ENCODE peak calls at places on chromosome 4, in eight cellular contexts. One of them, this sample, is unnamed.
A peak's percentile ranks its signal among the peaks of the same experiment; 100 is the strongest.

GRCh38 chr4:25588211-25588610 is 67.4 kb upstream of the SLC34A2 start:
- DNase-seq in uterus: no peak
- DNase-seq in AG04449: no peak
- DNase-seq in vagina: no peak
- DNase-seq in retinal pigment epithelial cell: no peak
- DNase-seq in fibroblast of lung: no peak
- DNase-seq in GM12865: no peak
- DNase-seq in body of pancreas: no peak
- DNase-seq in this sample: no peak

GRCh38 chr4:86947494-86948120 is 12.8 kb downstream of the AFF1 start:
- DNase-seq in uterus: no peak
- DNase-seq in AG04449: no peak
- DNase-seq in vagina: no peak
- DNase-seq in retinal pigment epithelial cell: no peak
- DNase-seq in fibroblast of lung: no peak
- DNase-seq in GM12865: no peak
- DNase-seq in body of pancreas: no peak
- DNase-seq in this sample: no peak

GRCh38 chr4:4842476-4843441 is 16.7 kb upstream of the MSX1 start:
- DNase-seq in uterus: no peak
- DNase-seq in AG04449: no peak
- DNase-seq in vagina: no peak
- DNase-seq in retinal pigment epithelial cell: no peak
- DNase-seq in fibroblast of lung: no peak
- DNase-seq in GM12865: no peak
- DNase-seq in body of pancreas: no peak
- DNase-seq in this sample: no peak

GRCh38 chr4:21790437-21791029 is 158.0 kb downstream of the KCNIP4 start:
- DNase-seq in uterus: no peak
- DNase-seq in AG04449: no peak
- DNase-seq in vagina: no peak
- DNase-seq in retinal pigment epithelial cell: no peak
- DNase-seq in fibroblast of lung: peak; percentile 77
- DNase-seq in GM12865: peak; percentile 30
- DNase-seq in body of pancreas: no peak
- DNase-seq in this sample: peak; percentile 48

GRCh38 chr4:98448923-98449322 is 187.7 kb downstream of the RAP1GDS1 start:
- DNase-seq in uterus: no peak
- DNase-seq in AG04449: no peak
- DNase-seq in vagina: no peak
- DNase-seq in retinal pigment epithelial cell: no peak
- DNase-seq in fibroblast of lung: no peak
- DNase-seq in GM12865: peak; percentile 63
- DNase-seq in body of pancreas: no peak
- DNase-seq in this sample: no peak

GRCh38 chr4:72529144-72529822 is 39.7 kb downstream of the ADAMTS3 start:
- DNase-seq in uterus: no peak
- DNase-seq in AG04449: no peak
- DNase-seq in vagina: no peak
- DNase-seq in retinal pigment epithelial cell: no peak
- DNase-seq in fibroblast of lung: no peak
- DNase-seq in GM12865: no peak
- DNase-seq in body of pancreas: no peak
- DNase-seq in this sample: no peak

GRCh38 chr4:70533211-70533610 is 14.8 kb downstream of the AMTN start:
- DNase-seq in uterus: no peak
- DNase-seq in AG04449: no peak
- DNase-seq in vagina: no peak
- DNase-seq in retinal pigment epithelial cell: no peak
- DNase-seq in fibroblast of lung: no peak
- DNase-seq in GM12865: no peak
- DNase-seq in body of pancreas: no peak
- DNase-seq in this sample: no peak

GRCh38 chr4:26298198-26298950 is 22.4 kb upstream of the RBPJ start:
- DNase-seq in uterus: no peak
- DNase-seq in AG04449: no peak
- DNase-seq in vagina: no peak
- DNase-seq in retinal pigment epithelial cell: peak; percentile 46
- DNase-seq in fibroblast of lung: peak; percentile 81
- DNase-seq in GM12865: no peak
- DNase-seq in body of pancreas: no peak
- DNase-seq in this sample: peak; percentile 77

GRCh38 chr4:15587649-15588048 is 67.5 kb downstream of the FBXL5 start:
- DNase-seq in uterus: no peak
- DNase-seq in AG04449: no peak
- DNase-seq in vagina: no peak
- DNase-seq in retinal pigment epithelial cell: no peak
- DNase-seq in fibroblast of lung: peak; percentile 70
- DNase-seq in GM12865: no peak
- DNase-seq in body of pancreas: no peak
- DNase-seq in this sample: peak; percentile 18

GRCh38 chr4:181957088-181957487 is 286.1 kb upstream of the TENM3 start:
- DNase-seq in uterus: no peak
- DNase-seq in AG04449: peak; percentile 78
- DNase-seq in vagina: no peak
- DNase-seq in retinal pigment epithelial cell: peak; percentile 90
- DNase-seq in fibroblast of lung: peak; percentile 73
- DNase-seq in GM12865: no peak
- DNase-seq in body of pancreas: peak; percentile 20
- DNase-seq in this sample: peak; percentile 96

GRCh38 chr4:38782452-38783108 is at the start of gene TLR10:
- DNase-seq in uterus: no peak
- DNase-seq in AG04449: no peak
- DNase-seq in vagina: no peak
- DNase-seq in retinal pigment epithelial cell: no peak
- DNase-seq in fibroblast of lung: peak; percentile 59
- DNase-seq in GM12865: peak; percentile 95
- DNase-seq in body of pancreas: peak; percentile 52
- DNase-seq in this sample: peak; percentile 40

DNA sequence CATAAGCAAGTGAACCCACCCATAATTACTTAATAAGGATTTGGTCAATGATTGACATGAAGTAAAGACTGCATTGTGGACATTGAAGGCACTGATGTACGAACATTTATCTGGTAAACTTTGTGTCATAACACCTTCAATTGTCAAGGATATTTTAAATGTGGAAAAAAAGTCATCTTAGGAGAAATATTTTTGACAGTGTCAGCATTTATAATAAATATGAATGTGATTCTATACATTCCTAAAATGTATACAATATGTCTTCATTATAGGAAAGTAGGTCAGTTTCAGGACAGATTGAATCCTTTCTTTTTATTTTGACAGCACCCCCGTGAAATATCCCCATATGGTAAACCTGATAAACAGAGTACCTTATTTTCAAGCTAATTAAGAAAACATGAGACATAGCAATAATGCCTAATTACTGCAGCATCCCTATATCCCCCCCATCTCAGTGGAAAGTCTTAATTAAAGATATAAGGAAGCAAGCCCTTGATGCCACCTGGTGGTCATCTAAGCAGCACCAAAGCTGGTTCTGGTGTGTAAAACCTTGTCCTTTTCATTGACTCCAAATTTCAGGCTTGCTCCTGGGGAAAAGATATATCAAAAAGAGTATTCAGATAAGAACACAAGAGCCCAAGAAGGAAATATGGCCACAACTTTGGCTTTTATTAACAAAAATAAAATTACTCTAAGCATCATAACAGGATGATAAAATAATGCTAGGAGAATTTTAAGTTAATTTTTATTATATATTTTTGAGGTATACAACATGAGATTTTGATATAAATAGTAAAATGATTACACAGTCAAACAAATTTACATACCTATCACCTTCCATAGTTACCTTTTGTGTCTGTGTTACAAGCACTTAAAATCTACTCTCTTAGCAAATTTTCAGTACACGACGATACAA is 379.7 kb downstream of the TLL1 start:
- DNase-seq in uterus: no peak
- DNase-seq in AG04449: no peak
- DNase-seq in vagina: no peak
- DNase-seq in retinal pigment epithelial cell: no peak
- DNase-seq in fibroblast of lung: peak; percentile 0
- DNase-seq in GM12865: peak; percentile 36
- DNase-seq in body of pancreas: no peak
- DNase-seq in this sample: peak; percentile 1
- TF ChIP-seq CTCF in uterus: no peak
- TF ChIP-seq CTCF in AG04449: peak; percentile 35
- TF ChIP-seq CTCF in vagina: no peak
- TF ChIP-seq CTCF in retinal pigment epithelial cell: peak; percentile 73
- TF ChIP-seq CTCF in fibroblast of lung: peak; percentile 28
- TF ChIP-seq CTCF in GM12865: peak; percentile 43
- TF ChIP-seq CTCF in body of pancreas: peak; percentile 35
- TF ChIP-seq CTCF in this sample: peak; percentile 6

GRCh38 chr4:177105526-177105925 is 204.1 kb upstream of the NEIL3 start:
- DNase-seq in uterus: no peak
- DNase-seq in AG04449: no peak
- DNase-seq in vagina: no peak
- DNase-seq in retinal pigment epithelial cell: no peak
- DNase-seq in fibroblast of lung: no peak
- DNase-seq in GM12865: no peak
- DNase-seq in body of pancreas: no peak
- DNase-seq in this sample: peak; percentile 78
- H3K4me3 ChIP-seq in uterus: no peak overlapping the region
- H3K4me3 ChIP-seq in AG04449: no peak overlapping the region
- H3K4me3 ChIP-seq in vagina: no peak overlapping the region
- H3K4me3 ChIP-seq in retinal pigment epithelial cell: no peak overlapping the region
- H3K4me3 ChIP-seq in fibroblast of lung: no peak overlapping the region
- H3K4me3 ChIP-seq in GM12865: no peak overlapping the region
- H3K4me3 ChIP-seq in body of pancreas: no peak overlapping the region
- H3K4me3 ChIP-seq in this sample: no peak overlapping the region

DNA sequence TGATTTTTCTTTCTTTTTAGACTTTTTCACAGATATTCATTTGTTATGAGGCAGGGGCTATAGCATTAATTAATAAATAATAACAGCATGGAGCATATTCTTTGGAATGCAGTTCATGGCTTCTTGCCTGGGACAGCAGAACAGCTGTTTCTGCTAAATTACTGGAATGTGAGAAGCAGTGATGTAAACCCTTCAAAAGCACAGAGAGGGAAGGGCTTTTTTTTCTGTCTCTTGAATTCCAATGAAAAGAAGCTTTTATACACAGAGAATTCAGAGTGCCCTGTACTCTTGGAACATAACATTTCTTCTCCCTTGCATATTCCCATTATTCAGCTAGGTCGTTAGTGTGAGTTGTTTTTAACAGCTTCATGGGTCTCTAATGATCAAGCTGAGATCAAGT is 28.5 kb upstream of the ANK2 start:
- DNase-seq in uterus: no peak
- DNase-seq in AG04449: no peak
- DNase-seq in vagina: no peak
- DNase-seq in retinal pigment epithelial cell: no peak
- DNase-seq in fibroblast of lung: peak; percentile 18
- DNase-seq in GM12865: no peak
- DNase-seq in body of pancreas: no peak
- DNase-seq in this sample: peak; percentile 67
- TF ChIP-seq CTCF in uterus: no peak
- TF ChIP-seq CTCF in AG04449: no peak
- TF ChIP-seq CTCF in vagina: no peak
- TF ChIP-seq CTCF in retinal pigment epithelial cell: no peak
- TF ChIP-seq CTCF in fibroblast of lung: no peak
- TF ChIP-seq CTCF in GM12865: no peak
- TF ChIP-seq CTCF in body of pancreas: no peak
- TF ChIP-seq CTCF in this sample: no peak

GRCh38 chr4:121018543-121018942 is 53.8 kb downstream of the NDNF start:
- DNase-seq in uterus: no peak
- DNase-seq in AG04449: no peak
- DNase-seq in vagina: no peak
- DNase-seq in retinal pigment epithelial cell: no peak
- DNase-seq in fibroblast of lung: no peak
- DNase-seq in GM12865: no peak
- DNase-seq in body of pancreas: no peak
- DNase-seq in this sample: no peak
- H3K4me3 ChIP-seq in uterus: no peak overlapping the region
- H3K4me3 ChIP-seq in AG04449: no peak overlapping the region
- H3K4me3 ChIP-seq in vagina: no peak overlapping the region
- H3K4me3 ChIP-seq in retinal pigment epithelial cell: no peak overlapping the region
- H3K4me3 ChIP-seq in fibroblast of lung: no peak overlapping the region
- H3K4me3 ChIP-seq in GM12865: no peak overlapping the region
- H3K4me3 ChIP-seq in body of pancreas: no peak overlapping the region
- H3K4me3 ChIP-seq in this sample: no peak overlapping the region

DNA sequence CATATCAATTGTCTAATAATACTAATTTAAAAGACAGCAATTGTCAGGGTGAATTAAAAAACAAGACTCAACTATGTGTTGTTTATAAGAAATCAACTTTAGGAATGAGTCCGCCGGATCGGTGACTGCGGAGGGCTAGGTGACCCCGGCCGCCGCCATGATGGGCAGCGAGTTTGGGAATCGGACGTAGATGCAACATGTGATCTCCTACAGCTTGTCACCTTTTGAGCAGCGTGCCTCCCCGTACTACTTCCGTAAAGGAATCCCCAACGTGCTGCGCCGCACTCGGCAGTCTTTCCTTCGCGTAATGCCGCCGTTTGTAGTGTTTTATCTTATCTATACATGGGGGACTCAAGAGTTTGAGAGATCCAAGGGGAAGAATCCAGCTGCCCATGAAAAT is 742.5 kb upstream of the PABPC4L start:
- DNase-seq in uterus: no peak
- DNase-seq in AG04449: no peak
- DNase-seq in vagina: no peak
- DNase-seq in retinal pigment epithelial cell: no peak
- DNase-seq in fibroblast of lung: no peak
- DNase-seq in GM12865: no peak
- DNase-seq in body of pancreas: no peak
- DNase-seq in this sample: no peak
- TF ChIP-seq CTCF in uterus: no peak
- TF ChIP-seq CTCF in AG04449: no peak
- TF ChIP-seq CTCF in vagina: no peak
- TF ChIP-seq CTCF in retinal pigment epithelial cell: no peak
- TF ChIP-seq CTCF in fibroblast of lung: no peak
- TF ChIP-seq CTCF in GM12865: no peak
- TF ChIP-seq CTCF in body of pancreas: no peak
- TF ChIP-seq CTCF in this sample: no peak

DNA sequence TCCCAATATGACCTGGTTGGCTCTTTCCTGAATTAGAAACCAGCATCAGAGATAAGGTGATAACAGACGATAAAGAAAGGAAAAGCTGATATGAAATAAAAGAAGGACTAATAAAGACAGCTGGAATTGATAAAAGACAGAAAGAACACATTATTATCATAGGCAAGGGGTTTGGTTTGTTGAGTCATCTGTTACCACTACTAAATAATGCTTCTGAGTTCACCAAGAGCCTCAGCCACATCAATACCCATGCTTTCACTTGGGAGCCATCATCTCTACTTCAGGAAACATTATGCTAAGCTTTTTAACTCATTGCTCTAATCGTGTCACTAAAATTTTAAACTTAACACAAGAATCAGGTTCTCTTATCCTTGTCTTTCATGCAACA is 27.6 kb downstream of the ANXA5 start:
- DNase-seq in uterus: no peak
- DNase-seq in AG04449: no peak
- DNase-seq in vagina: no peak
- DNase-seq in retinal pigment epithelial cell: no peak
- DNase-seq in fibroblast of lung: peak; percentile 52
- DNase-seq in GM12865: no peak
- DNase-seq in body of pancreas: no peak
- DNase-seq in this sample: peak; percentile 55
- H3K4me3 ChIP-seq in uterus: no peak overlapping the region
- H3K4me3 ChIP-seq in AG04449: no peak overlapping the region
- H3K4me3 ChIP-seq in vagina: no peak overlapping the region
- H3K4me3 ChIP-seq in retinal pigment epithelial cell: no peak overlapping the region
- H3K4me3 ChIP-seq in fibroblast of lung: no peak overlapping the region
- H3K4me3 ChIP-seq in GM12865: no peak overlapping the region
- H3K4me3 ChIP-seq in body of pancreas: no peak overlapping the region
- H3K4me3 ChIP-seq in this sample: no peak overlapping the region

This sample was measured in AG10803.